ENCODE peak calls at places on chromosomes 16 and 17, in six cellular contexts. N, E, Z, K, T and C are unnamed samples.

GRCh38 chr16:25033852-25034251 is 18.7 kb upstream of the ARHGAP17 start:
- DNase-seq in N (peak), E (no peak), Z (no peak), K (no peak), T (no peak), C (no peak)

GRCh38 chr16:24685539-24686432 is 43.7 kb upstream of the TNRC6A start:
- DNase-seq in N (peak), E (peak), Z (no peak), K (peak), T (peak), C (no peak)

GRCh38 chr17:1077536-1078061 is 80.7 kb downstream of the TIMM22 start:
- DNase-seq in N (no peak), E (no peak), Z (no peak), K (no peak), T (no peak), C (no peak)

GRCh38 chr17:7191571-7192270 is 12.6 kb upstream of the ASGR1 start:
- DNase-seq in N (peak), E (no peak), Z (peak), K (peak), T (peak), C (no peak)

GRCh38 chr17:41133880-41134735 is 6.2 kb downstream of the KRTAP4-6 start:
- DNase-seq in N (no peak), E (no peak), Z (no peak), K (no peak), T (no peak), C (no peak)

GRCh38 chr16:71610936-71611871 is 14.8 kb upstream of the MARVELD3 start:
- DNase-seq in N (peak), E (no peak), Z (peak), K (peak), T (peak), C (peak)

GRCh38 chr16:89711601-89712475 is 8.9 kb downstream of the VPS9D1 start:
- DNase-seq in N (peak), E (peak), Z (no peak), K (peak), T (no peak), C (peak)

GRCh38 chr16:68136515-68136914 is 51.3 kb downstream of the NFATC3 start:
- DNase-seq in N (no peak), E (no peak), Z (no peak), K (no peak), T (no peak), C (no peak)

GRCh38 chr17:48024149-48025039 is 13.2 kb downstream of the COPZ2 start:
- DNase-seq in N (peak), E (peak), Z (no peak), K (no peak), T (peak), C (peak)

GRCh38 chr17:57747221-57748017 is 2.3 kb upstream of the CCDC182 start:
- DNase-seq in N (no peak), E (peak), Z (peak), K (peak), T (peak), C (peak)

GRCh38 chr16:67169011-67169451 is 1.3 kb upstream of the NOL3 start:
- DNase-seq in N (no peak), E (no peak), Z (no peak), K (no peak), T (no peak), C (no peak)

GRCh38 chr17:73141411-73141810 is 23.4 kb upstream of the SSTR2 start:
- DNase-seq in N (no peak), E (no peak), Z (no peak), K (no peak), T (no peak), C (no peak)

GRCh38 chr16:21590287-21590686 is 9.1 kb upstream of the METTL9 start:
- DNase-seq in N (no peak), E (no peak), Z (no peak), K (no peak), T (no peak), C (peak)

GRCh38 chr17:82108999-82109480 is 11.0 kb upstream of the FASN start:
- DNase-seq in N (no peak), E (no peak), Z (no peak), K (no peak), T (no peak), C (no peak)

GRCh38 chr16:23436992-23437391 is 16.0 kb downstream of the COG7 start:
- DNase-seq in N (no peak), E (no peak), Z (no peak), K (no peak), T (no peak), C (no peak)

GRCh38 chr16:28531777-28532744 is 6.7 kb downstream of the NUPR1 start:
- DNase-seq in N (no peak), E (no peak), Z (no peak), K (no peak), T (peak), C (peak)

GRCh38 chr17:73508057-73508930 is 136.0 kb downstream of the SDK2 start:
- DNase-seq in N (no peak), E (peak), Z (no peak), K (no peak), T (no peak), C (no peak)

GRCh38 chr17:78883533-78884131 is 19.4 kb downstream of the CEP295NL start:
- DNase-seq in N (peak), E (peak), Z (peak), K (peak), T (peak), C (peak)

GRCh38 chr16:82633964-82634600 is 7.3 kb downstream of the CDH13 start:
- DNase-seq in N (peak), E (no peak), Z (no peak), K (peak), T (peak), C (no peak)

GRCh38 chr17:74623693-74624093 is at the start of gene CD300E:
- DNase-seq in N (no peak), E (no peak), Z (no peak), K (no peak), T (no peak), C (no peak)

GRCh38 chr16:74748710-74749073 is 25.9 kb downstream of the FA2H start:
- DNase-seq in N (no peak), E (no peak), Z (no peak), K (no peak), T (no peak), C (no peak)

GRCh38 chr16:56726283-56726682 is 3.6 kb upstream of the NUP93 start:
- DNase-seq in N (no peak), E (no peak), Z (no peak), K (no peak), T (no peak), C (no peak)

GRCh38 chr17:6480325-6480675 is 36.0 kb downstream of the PIMREG start:
- DNase-seq in N (no peak), E (no peak), Z (no peak), K (no peak), T (no peak), C (no peak)